ENCODE peak calls at places on chromosomes 4 and X, in seven cellular contexts. V is osteocyte; R is lower leg skin; F is activated CD4-positive, alpha-beta T cell treated with anti-CD3 and anti-CD28 coated beads, Interleukin-2, amount 10 ng/mL, durations not matched to agents 7 days and 5 days; N is HFF-Myc; I is pancreas; H is mesothelial cell of epicardium. G is an unnamed sample.

GRCh38 chr4:6222761-6223292 is 22.5 kb upstream of the JAKMIP1 start:
- DNase-seq in V (peak), N (no peak), H (peak), R (no peak), F (no peak), I (no peak), G (no peak)

GRCh38 chrX:148133099-148133725 is 152.1 kb downstream of the FMR1NB start:
- DNase-seq in V (no peak), R (no peak), N (no peak), H (no peak), F (no peak), I (no peak), G (no peak)

GRCh38 chr4:71251266-71251665 is 87.6 kb upstream of the SLC4A4 start:
- DNase-seq in R (no peak), V (no peak), N (no peak), F (no peak), I (no peak), H (no peak), G (no peak)

GRCh38 chrX:3192835-3193234 is 151.6 kb downstream of the ARSF start:
- DNase-seq in R (no peak), F (no peak), V (no peak), N (no peak), H (no peak), I (no peak), G (no peak)

GRCh38 chrX:39961441-39961840 is 136.3 kb downstream of the BCOR start:
- DNase-seq in R (no peak), V (no peak), H (no peak), F (no peak), I (no peak), N (no peak), G (no peak)

GRCh38 chr4:153223935-153224334 is 19.7 kb downstream of the TRIM2 start:
- DNase-seq in R (no peak), I (no peak), H (no peak), N (no peak), F (no peak), V (no peak), G (no peak)

GRCh38 chr4:132542228-132542627 is 606.9 kb upstream of the PCDH10 start:
- DNase-seq in N (no peak), F (no peak), V (no peak), H (no peak), I (no peak), R (no peak), G (no peak)

GRCh38 chr4:183607894-183608293 is 51.1 kb downstream of the RWDD4 start:
- DNase-seq in I (no peak), N (no peak), V (no peak), R (no peak), F (no peak), H (no peak), G (no peak)

GRCh38 chr4:110503588-110504435 is 27.9 kb downstream of the ENPEP start:
- DNase-seq in R (no peak), F (no peak), I (no peak), H (no peak), N (no peak), V (no peak), G (no peak)

GRCh38 chr4:113645288-113645687 is 116.2 kb downstream of the CAMK2D start:
- DNase-seq in I (no peak), R (no peak), H (no peak), F (no peak), V (no peak), N (no peak), G (no peak)

GRCh38 chrX:74179071-74179470 is 124.9 kb upstream of the ZCCHC13 start:
- DNase-seq in N (no peak), V (no peak), R (no peak), F (no peak), I (no peak), H (no peak), G (no peak)

GRCh38 chrX:99371976-99372595 is 1038.0 kb downstream of the PCDH19 start:
- DNase-seq in N (no peak), H (no peak), R (no peak), V (peak), I (no peak), F (no peak), G (no peak)

GRCh38 chr4:13920111-13920875 is 292.8 kb upstream of the BOD1L1 start:
- DNase-seq in I (no peak), N (no peak), H (no peak), V (no peak), R (no peak), F (no peak), G (no peak)

GRCh38 chr4:163462556-163462955 is 11.0 kb downstream of the TKTL2 start:
- DNase-seq in H (no peak), R (no peak), V (no peak), F (no peak), N (no peak), I (no peak), G (no peak)

GRCh38 chr4:144650311-144650820 is 4.4 kb downstream of the HHIP start:
- DNase-seq in H (no peak), R (no peak), V (no peak), N (no peak), I (no peak), F (no peak), G (no peak)

GRCh38 chrX:153845195-153845594 is 14.9 kb upstream of the PDZD4 start:
- DNase-seq in H (no peak), F (no peak), V (no peak), I (no peak), R (no peak), N (no peak), G (no peak)

GRCh38 chr4:140156529-140157171 is 2.7 kb upstream of the MAML3 start:
- DNase-seq in I (no peak), R (no peak), N (no peak), F (peak), V (no peak), H (no peak), G (no peak)

GRCh38 chrX:107871136-107871535 is 45.5 kb downstream of the MID2 start:
- DNase-seq in N (no peak), V (no peak), F (no peak), I (no peak), R (no peak), H (no peak), G (no peak)

GRCh38 chr4:53935780-53936179 is 128.6 kb downstream of the CHIC2 start:
- DNase-seq in N (no peak), F (no peak), I (no peak), H (no peak), V (no peak), R (no peak), G (no peak)

GRCh38 chr4:14783011-14783877 is 219.0 kb upstream of the CPEB2 start:
- DNase-seq in H (no peak), V (no peak), N (no peak), R (no peak), F (peak), I (no peak), G (no peak)

GRCh38 chr4:91758487-91758886 is 545.3 kb upstream of the GRID2 start:
- DNase-seq in H (no peak), R (no peak), I (no peak), N (no peak), V (no peak), F (no peak), G (no peak)

GRCh38 chr4:2925931-2926860 is 37.0 kb downstream of the NOP14 start:
- DNase-seq in N (no peak), F (no peak), I (peak), H (no peak), V (no peak), R (no peak), G (no peak)

GRCh38 chr4:1755297-1755696 is 34.0 kb downstream of the TACC3 start:
- DNase-seq in F (no peak), N (no peak), H (no peak), R (no peak), V (no peak), I (no peak), G (no peak)

GRCh38 chr4:7862561-7863200 is 77.0 kb downstream of the AFAP1 start:
- DNase-seq in V (no peak), H (no peak), R (no peak), I (no peak), F (no peak), N (no peak), G (no peak)

GRCh38 chr4:108965031-108965430 is 202.2 kb upstream of the ETNPPL start:
- DNase-seq in H (no peak), F (no peak), I (no peak), R (no peak), N (no peak), V (no peak), G (no peak)

GRCh38 chr4:20264688-20265087 is 13.0 kb downstream of the SLIT2 start:
- DNase-seq in R (no peak), F (no peak), I (no peak), H (no peak), V (no peak), N (no peak), G (no peak)

GRCh38 chr4:10655968-10656367 is 28.6 kb downstream of the CLNK start:
- DNase-seq in R (no peak), F (no peak), N (peak), V (no peak), I (no peak), H (no peak), G (no peak)

GRCh38 chr4:153297116-153297515 is 47.4 kb upstream of the MND1 start:
- DNase-seq in F (no peak), H (no peak), V (no peak), N (no peak), I (no peak), R (no peak), G (no peak)

GRCh38 chrX:53794181-53794580 is 107.7 kb upstream of the HUWE1 start:
- DNase-seq in V (no peak), F (no peak), I (no peak), H (no peak), R (no peak), N (no peak), G (no peak)

GRCh38 chr4:186586190-186586589 is 30.8 kb upstream of the MTNR1A start:
- DNase-seq in R (no peak), I (no peak), N (no peak), V (no peak), H (no peak), F (no peak), G (no peak)

GRCh38 chrX:103839404-103839803 is 7.3 kb upstream of the RAB9B start:
- DNase-seq in R (no peak), N (no peak), I (no peak), H (no peak), F (no peak), V (no peak), G (no peak)

GRCh38 chr4:159281781-159282180 is 178.9 kb downstream of the RAPGEF2 start:
- DNase-seq in N (no peak), I (no peak), F (no peak), H (no peak), R (no peak), V (no peak), G (no peak)

GRCh38 chr4:126850286-126850685 is 782.5 kb upstream of the INTU start:
- DNase-seq in I (no peak), F (no peak), V (no peak), H (no peak), N (peak), R (no peak), G (no peak)

GRCh38 chr4:11039494-11040142 is 355.1 kb upstream of the CLNK start:
- DNase-seq in N (no peak), F (no peak), H (no peak), I (no peak), R (no peak), V (no peak), G (no peak)

G was measured in vagina.